ENCODE peak calls at places on chromosomes 12 and 14, in five cellular contexts. O is trophoblast cell, E is H1, I is mesenchymal stem cell, R is H9. Q is an unnamed sample.
A peak's percentile ranks its signal among the peaks of the same experiment; 100 is the strongest.

GRCh38 chr14:22002860-22003284 is 329.3 kb upstream of the OR4E1 start:
- DNase-seq in O (no peak), E (peak; percentile 76), I (no peak), R (peak; percentile 69), Q (peak; percentile 49)

GRCh38 chr12:106138646-106139421 is at the start of gene NUAK1:
- DNase-seq in O (no peak), E (peak; percentile 83), I (peak; percentile 63), R (peak; percentile 79), Q (peak; percentile 88)

GRCh38 chr14:50957296-50957695 is 13.0 kb upstream of the PYGL start:
- DNase-seq in O (no peak), E (no peak), I (peak; percentile 67), R (no peak), Q (no peak)

GRCh38 chr12:116892318-116892717 is 11.1 kb upstream of the HRK start:
- DNase-seq in O (no peak), E (no peak), I (no peak), R (no peak), Q (no peak)

GRCh38 chr14:86936556-86936955 is 1056.4 kb downstream of the GALC start:
- DNase-seq in O (no peak), E (no peak), I (no peak), R (no peak), Q (no peak)

GRCh38 chr12:100579844-100580243 is 6.4 kb downstream of the GAS2L3 start:
- DNase-seq in O (no peak), E (no peak), I (no peak), R (no peak), Q (no peak)

GRCh38 chr14:90168425-90169105 is 87.8 kb upstream of the PSMC1 start:
- DNase-seq in O (peak; percentile 75), E (no peak), I (peak; percentile 7), R (no peak), Q (no peak)

GRCh38 chr14:76761849-76762616 is 765 bp downstream of the VASH1 start:
- DNase-seq in O (no peak), E (no peak), I (no peak), R (peak; percentile 23), Q (no peak)

GRCh38 chr14:86999076-86999475 is 993.9 kb downstream of the GALC start:
- DNase-seq in O (no peak), E (no peak), I (no peak), R (no peak), Q (no peak)

GRCh38 chr12:8844665-8845064 is 22.2 kb downstream of the A2ML1 start:
- DNase-seq in O (no peak), E (no peak), I (no peak), R (no peak), Q (no peak)

GRCh38 chr12:47102406-47102805 is 22.6 kb upstream of the AMIGO2 start:
- DNase-seq in O (no peak), E (no peak), I (no peak), R (no peak), Q (no peak)

GRCh38 chr12:90977224-90977623 is 22.2 kb upstream of the CCER1 start:
- DNase-seq in O (no peak), E (no peak), I (peak; percentile 60), R (no peak), Q (no peak)

GRCh38 chr14:68627050-68627867 is 165.6 kb downstream of the ZFP36L1 start:
- DNase-seq in O (peak; percentile 94), E (peak; percentile 32), I (peak; percentile 56), R (no peak), Q (no peak)

GRCh38 chr12:12946686-12947355 is 5.1 kb downstream of the GPRC5D start:
- DNase-seq in O (no peak), E (peak; percentile 17), I (no peak), R (no peak), Q (no peak)

GRCh38 chr14:89356496-89356895 is 60.5 kb downstream of the FOXN3 start:
- DNase-seq in O (no peak), E (no peak), I (no peak), R (no peak), Q (no peak)

GRCh38 chr14:34270361-34270760 is 191.7 kb downstream of the SPTSSA start:
- DNase-seq in O (no peak), E (no peak), I (no peak), R (no peak), Q (no peak)

GRCh38 chr12:69872804-69873203 is 47.8 kb downstream of the MYRFL start:
- DNase-seq in O (no peak), E (no peak), I (no peak), R (no peak), Q (no peak)

GRCh38 chr12:98903875-98904274 is 258.8 kb downstream of the APAF1 start:
- DNase-seq in O (no peak), E (no peak), I (no peak), R (no peak), Q (no peak)

GRCh38 chr12:76033116-76034001 is 1.8 kb upstream of the PHLDA1 start:
- DNase-seq in O (no peak), E (no peak), I (peak; percentile 58), R (no peak), Q (no peak)

GRCh38 chr14:89669209-89669608 is 252.2 kb upstream of the FOXN3 start:
- DNase-seq in O (peak; percentile 33), E (no peak), I (no peak), R (no peak), Q (no peak)

GRCh38 chr12:6277982-6278438 is 32.5 kb upstream of the PLEKHG6 start:
- DNase-seq in O (peak; percentile 93), E (no peak), I (no peak), R (no peak), Q (no peak)

GRCh38 chr12:62519043-62519442 is 52.4 kb downstream of the MON2 start:
- DNase-seq in O (no peak), E (no peak), I (no peak), R (no peak), Q (no peak)

GRCh38 chr14:101188571-101188915 is 285.0 kb upstream of the RTL1 start:
- DNase-seq in O (no peak), E (no peak), I (no peak), R (no peak), Q (no peak)

DNA sequence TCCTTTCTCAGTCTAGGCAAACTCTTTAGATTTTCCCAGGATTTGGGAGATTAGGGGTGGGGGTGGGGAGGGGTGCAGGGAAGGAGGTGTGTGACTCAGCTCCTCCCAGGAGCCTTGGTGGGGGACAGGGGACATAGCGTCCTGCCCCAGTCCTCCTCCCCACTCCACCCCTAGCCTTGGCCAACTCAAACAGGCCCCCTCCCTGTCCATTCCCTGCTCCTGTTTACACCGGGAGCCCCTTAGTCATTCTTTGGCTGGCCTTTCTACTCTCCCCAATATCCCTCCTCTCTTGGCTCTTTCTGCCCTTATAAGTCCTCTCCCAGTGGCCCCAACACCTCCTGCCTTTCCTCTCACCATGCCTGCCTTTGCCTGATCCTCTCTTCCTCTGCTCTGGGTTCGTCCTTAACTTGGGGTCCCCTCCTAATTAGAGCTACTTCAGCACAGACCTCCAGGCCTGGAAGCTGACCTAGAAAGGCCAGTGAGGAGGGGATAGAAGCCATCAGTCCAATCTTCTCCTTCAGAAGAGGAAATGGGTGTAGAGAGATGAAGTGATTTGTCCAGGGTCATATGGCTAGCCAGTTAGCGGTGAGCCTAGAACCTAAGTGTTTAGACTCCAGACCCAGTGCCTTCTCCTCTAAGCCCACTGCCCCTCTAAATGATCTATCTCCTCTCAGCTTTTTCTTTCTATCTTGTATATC is 2.3 kb upstream of the ITGA5 start:
- DNase-seq in O (no peak), E (no peak), I (peak; percentile 30), R (no peak), Q (no peak)
- H3K4me2 ChIP-seq in O (no peak overlapping the region), E (peak overlapping the region; percentile 77), I (no peak overlapping the region), R (no peak overlapping the region), Q (no peak overlapping the region)

DNA sequence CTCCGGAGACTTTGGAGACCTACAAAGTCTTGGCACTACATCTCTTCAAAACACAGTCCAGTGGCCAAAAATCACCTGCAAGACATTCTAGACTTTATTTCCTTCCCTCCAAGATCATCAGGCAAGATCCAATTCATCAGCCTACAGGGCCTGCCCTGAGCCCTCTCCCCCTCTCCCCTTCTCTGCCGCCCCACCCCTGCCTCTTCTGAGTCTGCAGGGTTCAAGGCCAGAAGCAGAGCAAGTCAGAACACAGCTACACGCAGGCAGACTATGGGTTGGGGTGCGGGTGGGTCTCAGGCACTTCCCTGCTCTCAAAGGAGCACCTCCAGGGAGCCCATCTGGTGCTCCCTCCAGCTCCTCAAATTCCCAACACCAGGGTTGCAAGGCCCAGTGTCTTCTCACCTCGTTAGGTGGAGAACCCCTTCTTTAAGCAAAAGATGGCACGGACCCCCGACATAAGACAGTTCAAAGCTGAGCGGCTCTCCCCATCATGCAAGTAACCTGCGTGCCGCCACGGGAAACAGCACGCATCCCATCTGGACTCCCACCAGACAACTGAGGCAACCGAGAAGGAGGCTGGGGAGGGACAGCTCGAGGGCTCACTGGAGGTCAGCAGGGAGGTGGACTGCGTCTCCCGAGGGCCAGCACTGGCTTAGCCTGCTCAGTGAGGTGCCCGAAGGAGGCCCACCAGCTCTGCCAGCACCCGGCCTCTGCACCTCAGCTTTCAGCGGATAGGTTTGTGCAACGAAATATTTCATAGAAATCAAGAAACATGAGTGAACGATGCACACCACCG is 5.6 kb upstream of the INF2 start:
- DNase-seq in O (no peak), E (no peak), I (no peak), R (no peak), Q (no peak)
- H3K14ac ChIP-seq in O (peak overlapping the region; percentile 84), E (no peak overlapping the region), I (no peak overlapping the region), R (no peak overlapping the region), Q (no peak overlapping the region)

DNA sequence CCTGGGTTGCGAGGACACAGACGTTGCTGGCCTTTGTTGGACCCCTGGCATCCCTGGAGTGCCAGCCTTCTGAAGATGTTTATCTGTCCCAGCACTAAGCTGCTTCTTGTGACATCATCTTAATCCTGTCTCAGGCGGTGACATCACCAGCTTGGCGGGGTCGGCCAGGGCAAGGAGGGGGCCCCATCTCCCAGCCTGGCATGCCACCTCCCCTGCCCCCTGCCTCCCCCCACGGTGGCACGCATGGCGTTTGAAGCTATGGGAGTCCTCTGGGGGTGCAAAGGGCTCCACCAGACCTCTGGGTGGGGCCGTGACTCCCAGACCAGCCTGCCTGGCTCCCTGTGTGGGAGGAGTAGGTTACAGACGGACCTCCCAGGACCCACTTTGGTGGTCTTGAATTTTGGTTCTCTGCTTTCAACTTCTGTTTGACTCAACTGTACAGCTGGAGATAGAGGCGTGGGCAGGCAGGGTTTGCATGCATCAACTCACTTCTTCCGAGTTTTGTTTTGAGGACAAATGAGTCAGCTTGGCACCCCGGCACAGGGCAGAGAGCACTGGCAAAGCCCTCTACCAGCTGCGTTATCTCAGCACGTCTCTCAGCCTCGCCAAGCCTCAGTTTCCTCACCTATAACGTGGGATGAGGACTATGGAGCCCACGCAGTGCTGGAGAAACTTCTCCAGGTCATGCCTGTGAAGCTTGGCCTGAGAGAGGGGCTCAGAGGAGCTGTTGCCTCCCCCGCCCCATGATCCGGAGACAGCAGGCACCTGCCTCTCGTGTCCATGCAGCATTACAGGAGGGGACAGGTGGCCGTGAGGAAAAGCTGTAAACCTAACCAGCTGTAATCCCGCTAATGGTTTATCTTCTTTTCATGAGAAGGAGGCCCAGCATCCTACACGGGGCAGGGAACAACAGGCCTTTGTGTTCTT is 38.8 kb upstream of the EML1 start:
- DNase-seq in O (no peak), E (no peak), I (peak; percentile 31), R (no peak), Q (no peak)
- H2AK5ac ChIP-seq in O (no peak overlapping the region), E (peak overlapping the region; percentile 15), I (peak overlapping the region; percentile 75), R (no peak overlapping the region), Q (peak overlapping the region; percentile 76)

DNA sequence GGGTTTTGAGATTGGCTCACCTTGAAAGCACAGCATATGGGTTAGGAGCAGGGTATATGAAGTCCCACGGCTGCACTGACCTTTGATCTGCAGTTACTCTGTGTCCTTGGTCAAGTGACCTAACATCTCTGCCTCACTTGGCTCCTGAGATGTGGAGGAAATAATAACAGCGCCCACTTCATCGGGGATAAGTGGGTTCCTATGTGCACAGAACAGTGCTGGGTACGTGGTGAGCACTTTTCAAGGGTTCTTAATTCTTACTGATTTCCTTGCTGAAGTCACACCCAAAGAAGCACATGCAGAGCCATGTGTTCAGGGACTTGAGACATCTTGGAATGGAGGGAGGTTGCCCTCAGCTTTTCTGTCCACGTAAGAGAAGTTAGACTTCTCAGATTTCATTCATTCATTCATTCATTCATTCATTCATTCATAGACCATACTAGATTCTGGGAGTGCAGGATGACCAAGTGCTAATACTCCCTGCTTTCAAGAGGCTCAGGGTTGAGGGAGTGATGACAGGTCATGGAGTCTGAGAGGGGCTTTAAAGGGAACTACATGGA is 39.4 kb downstream of the ADGRD1 start:
- DNase-seq in O (no peak), E (no peak), I (no peak), R (no peak), Q (no peak)
- H3K4me2 ChIP-seq in O (no peak overlapping the region), E (no peak overlapping the region), I (no peak overlapping the region), R (no peak overlapping the region), Q (no peak overlapping the region)